ENCODE peak calls at places on chromosomes 3 and 15, in six cellular contexts. P, I, S, L, T and B are unnamed samples.

GRCh38 chr15:85867250-85867649 is 72.5 kb upstream of the KLHL25 start:
- DNase-seq in P (no peak), I (no peak), S (no peak), L (no peak), T (no peak), B (no peak)

GRCh38 chr15:38854506-38854905 is 289.9 kb upstream of the RASGRP1 start:
- DNase-seq in P (no peak), I (no peak), S (no peak), L (peak; percentile 33), T (no peak), B (no peak)

GRCh38 chr3:52250122-52250521 is 4.6 kb downstream of the PPM1M start:
- DNase-seq in P (no peak), I (no peak), S (no peak), L (no peak), T (no peak), B (no peak)

GRCh38 chr3:13251166-13251892 is 168.8 kb downstream of the NUP210 start:
- DNase-seq in P (no peak), I (peak; percentile 95), S (no peak), L (no peak), T (no peak), B (no peak)

GRCh38 chr3:24565053-24565452 is 70.4 kb upstream of the THRB start:
- DNase-seq in P (no peak), I (no peak), S (no peak), L (no peak), T (no peak), B (no peak)

GRCh38 chr15:79091204-79091867 is 756 bp upstream of the RASGRF1 start:
- DNase-seq in P (no peak), I (no peak), S (peak; percentile 5), L (no peak), T (peak; percentile 16), B (no peak)

GRCh38 chr3:178436773-178437172 is 99.5 kb upstream of the KCNMB2 start:
- DNase-seq in P (no peak), I (no peak), S (peak; percentile 65), L (peak; percentile 38), T (no peak), B (no peak)

GRCh38 chr3:175590745-175591144 is 731.6 kb downstream of the NAALADL2 start:
- DNase-seq in P (no peak), I (no peak), S (no peak), L (no peak), T (no peak), B (no peak)

GRCh38 chr15:36434160-36434559 is 145.3 kb upstream of the CDIN1 start:
- DNase-seq in P (no peak), I (no peak), S (no peak), L (no peak), T (no peak), B (no peak)

GRCh38 chr3:136547293-136547692 is 204.9 kb downstream of the STAG1 start:
- DNase-seq in P (no peak), I (no peak), S (no peak), L (no peak), T (no peak), B (no peak)

GRCh38 chr15:72375501-72375845 is 341 bp downstream of the HEXA start:
- DNase-seq in P (no peak), I (peak; percentile 75), S (no peak), L (no peak), T (no peak), B (peak; percentile 35)

GRCh38 chr3:149998946-149999345 is 28.3 kb upstream of the PFN2 start:
- DNase-seq in P (no peak), I (no peak), S (no peak), L (no peak), T (no peak), B (no peak)

GRCh38 chr15:88800026-88800425 is 3.2 kb upstream of the ACAN start:
- DNase-seq in P (no peak), I (no peak), S (peak; percentile 22), L (no peak), T (no peak), B (no peak)

GRCh38 chr3:145692751-145693150 is 468.2 kb downstream of the PLOD2 start:
- DNase-seq in P (no peak), I (no peak), S (no peak), L (no peak), T (no peak), B (no peak)

GRCh38 chr15:33104276-33104675 is 90.2 kb downstream of the FMN1 start:
- DNase-seq in P (no peak), I (no peak), S (peak; percentile 82), L (peak; percentile 12), T (no peak), B (no peak)

GRCh38 chr3:22594990-22595389 is 608.1 kb upstream of the UBE2E2 start:
- DNase-seq in P (no peak), I (no peak), S (no peak), L (no peak), T (no peak), B (no peak)

GRCh38 chr3:172323894-172324590 is 124.2 kb downstream of the GHSR start:
- DNase-seq in P (no peak), I (peak; percentile 84), S (peak; percentile 90), L (no peak), T (no peak), B (peak; percentile 34)

GRCh38 chr3:126351086-126351770 is 6.0 kb downstream of the KLF15 start:
- DNase-seq in P (no peak), I (peak; percentile 48), S (no peak), L (no peak), T (no peak), B (no peak)

GRCh38 chr3:183975981-183976662 is 41.6 kb downstream of the ABCC5 start:
- DNase-seq in P (no peak), I (no peak), S (peak; percentile 56), L (no peak), T (no peak), B (no peak)

GRCh38 chr15:28935316-28935715 is 49.5 kb downstream of the APBA2 start:
- DNase-seq in P (no peak), I (no peak), S (no peak), L (no peak), T (peak; percentile 33), B (no peak)

GRCh38 chr3:31248619-31248992 is 284.1 kb upstream of the STT3B start:
- DNase-seq in P (no peak), I (no peak), S (no peak), L (no peak), T (no peak), B (no peak)

GRCh38 chr15:70906842-70907241 is 14.2 kb downstream of the LRRC49 start:
- DNase-seq in P (no peak), I (no peak), S (peak; percentile 84), L (no peak), T (no peak), B (no peak)